ENCODE peak calls at places on chromosomes 16 and 17, in seven cellular contexts. T is stomach, Z is GM23338, U is SK-N-SH, C is breast epithelium, F is prostate gland, D is HCT116. O is an unnamed sample.

GRCh38 chr16:1096164-1097082 is at the start of gene C1QTNF8:
- DNase-seq in U (no peak), T (no peak), F (no peak), Z (no peak), D (no peak), C (no peak), O (no peak)

GRCh38 chr17:38418069-38418692 is 10.1 kb upstream of the ARHGAP23 start:
- DNase-seq in D (no peak), T (no peak), Z (no peak), F (no peak), U (no peak), C (no peak), O (no peak)

GRCh38 chr16:81940781-81941560 is 70.3 kb downstream of the SDR42E1 start:
- DNase-seq in F (no peak), Z (peak), C (no peak), T (no peak), D (peak), U (peak), O (no peak)

GRCh38 chr16:66265556-66266133 is 100.8 kb upstream of the CDH5 start:
- DNase-seq in F (no peak), D (no peak), T (no peak), C (no peak), Z (no peak), U (no peak), O (peak)

GRCh38 chr17:64245218-64246145 is 17.6 kb downstream of the TEX2 start:
- DNase-seq in C (no peak), F (no peak), T (no peak), U (no peak), Z (no peak), D (no peak), O (no peak)

GRCh38 chr16:48321307-48322036 is 63.7 kb downstream of the SIAH1 start:
- DNase-seq in T (no peak), U (no peak), C (no peak), D (no peak), F (no peak), Z (no peak), O (no peak)

GRCh38 chr16:72468582-72468981 is 296.6 kb upstream of the PMFBP1 start:
- DNase-seq in U (no peak), Z (no peak), C (no peak), D (no peak), T (no peak), F (no peak), O (no peak)

GRCh38 chr17:6701719-6702118 is 11.4 kb downstream of the SLC13A5 start:
- DNase-seq in U (peak), F (no peak), Z (peak), D (peak), C (no peak), T (no peak), O (peak)

GRCh38 chr16:1781758-1782407 is 488 bp downstream of the SPSB3 start:
- DNase-seq in Z (peak), F (no peak), C (no peak), T (no peak), D (no peak), U (peak), O (no peak)

GRCh38 chr17:47199627-47200324 is 9.4 kb upstream of the MYL4 start:
- DNase-seq in Z (no peak), T (no peak), C (no peak), F (no peak), D (no peak), U (no peak), O (no peak)

GRCh38 chr17:66652840-66653507 is 181.9 kb upstream of the CACNG5 start:
- DNase-seq in C (no peak), Z (no peak), U (no peak), F (no peak), D (no peak), T (no peak), O (no peak)

GRCh38 chr17:4142107-4142900 is 526 bp downstream of the ZZEF1 start:
- DNase-seq in D (no peak), T (peak), Z (peak), U (no peak), F (no peak), C (no peak), O (peak)

GRCh38 chr16:85323230-85323960 is 211.1 kb upstream of the CIBAR2 start:
- DNase-seq in U (no peak), Z (no peak), F (no peak), T (no peak), D (no peak), C (no peak), O (no peak)

GRCh38 chr16:85326113-85326793 is 214.0 kb upstream of the CIBAR2 start:
- DNase-seq in U (no peak), D (no peak), F (no peak), Z (no peak), T (no peak), C (no peak), O (no peak)

GRCh38 chr16:85326794-85327181 is 214.5 kb upstream of the CIBAR2 start:
- DNase-seq in T (no peak), F (no peak), Z (no peak), U (no peak), C (no peak), D (no peak), O (no peak)

GRCh38 chr16:85323961-85324253 is 211.6 kb upstream of the CIBAR2 start:
- DNase-seq in D (no peak), T (no peak), Z (no peak), C (no peak), U (no peak), F (no peak), O (no peak)

GRCh38 chr16:85324506-85324905 is 212.2 kb upstream of the CIBAR2 start:
- DNase-seq in Z (no peak), U (no peak), T (no peak), C (no peak), F (no peak), D (no peak), O (no peak)
- TF ChIP-seq POLR2AphosphoS5 in Z (no peak), U (no peak), T (no peak), C (no peak), F (no peak), D (no peak), O (no peak)

GRCh38 chr16:88705076-88705684 is 1.0 kb downstream of the RNF166 start:
- DNase-seq in U (no peak), C (no peak), T (no peak), F (no peak), Z (no peak), D (no peak), O (no peak)
- TF ChIP-seq POLR2AphosphoS5 in U (no peak), C (no peak), T (no peak), F (no peak), Z (no peak), D (no peak), O (no peak)

GRCh38 chr17:43936434-43936833 is 5.8 kb downstream of the PPY start:
- DNase-seq in C (no peak), U (no peak), D (no peak), T (no peak), Z (no peak), F (no peak), O (no peak)

GRCh38 chr17:43938838-43939182 is 3.5 kb downstream of the PPY start:
- DNase-seq in C (no peak), U (no peak), T (no peak), D (no peak), Z (no peak), F (no peak), O (no peak)

GRCh38 chr17:43940630-43941029 is 1.6 kb downstream of the PPY start:
- DNase-seq in U (peak), F (no peak), D (peak), T (no peak), C (no peak), Z (peak), O (no peak)

GRCh38 chr17:43942286-43942685 is at the start of gene PPY:
- DNase-seq in F (no peak), U (no peak), D (no peak), T (no peak), Z (no peak), C (no peak), O (no peak)

GRCh38 chr17:43939886-43940285 is 2.4 kb downstream of the PPY start:
- DNase-seq in F (no peak), U (no peak), D (no peak), T (no peak), Z (no peak), C (no peak), O (no peak)
- TF ChIP-seq POLR2AphosphoS5 in F (no peak), U (no peak), D (no peak), T (no peak), Z (no peak), C (no peak), O (no peak)

DNA sequence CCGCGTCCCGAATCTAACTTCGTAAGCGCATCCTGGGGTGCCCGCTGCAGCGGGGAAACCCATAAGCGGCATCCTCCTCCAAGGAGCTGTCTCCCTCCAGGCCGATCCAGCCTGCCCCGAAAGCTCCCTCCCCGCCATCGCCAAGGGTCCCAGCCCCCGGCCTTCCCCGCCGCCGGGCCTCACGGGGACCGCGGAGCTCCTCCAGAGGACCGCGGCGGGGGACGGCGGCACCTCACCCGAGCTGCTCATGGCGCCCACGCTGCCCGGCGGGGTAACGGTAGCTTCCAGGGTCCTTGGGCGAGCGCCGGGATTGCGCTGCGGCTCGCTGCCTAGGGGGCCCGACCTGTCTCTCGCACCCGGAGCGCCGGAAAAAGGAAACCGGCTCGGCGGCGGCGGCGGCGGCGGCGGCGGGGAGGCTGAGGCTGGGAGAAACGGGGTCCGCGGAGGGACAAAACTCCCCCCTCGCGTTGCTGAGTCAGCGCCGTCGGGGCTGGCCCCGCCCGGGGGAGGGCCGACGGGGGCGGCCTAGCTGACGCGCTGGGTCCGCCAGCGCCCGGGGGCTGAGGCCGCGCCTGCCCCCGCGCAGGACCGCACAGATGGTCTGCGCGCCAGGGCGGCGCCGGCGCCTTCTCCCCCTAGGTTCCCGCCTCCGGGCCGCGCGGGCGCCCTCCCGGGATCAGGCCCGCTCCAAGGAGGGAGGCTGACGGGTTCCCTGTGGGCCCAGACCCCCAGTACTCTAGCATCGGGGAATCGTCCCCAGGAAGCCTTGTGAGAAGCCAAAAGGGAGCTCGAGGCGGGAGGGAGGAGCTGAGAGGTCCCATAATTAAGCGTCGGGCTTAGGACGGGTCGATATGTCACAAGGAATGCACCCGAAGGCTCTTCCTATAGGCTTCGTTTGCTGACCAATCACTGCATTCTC is at the start of gene BLMH:
- DNase-seq in F (peak), Z (peak), C (peak), U (peak), T (peak), D (no peak), O (peak)
- TF ChIP-seq POLR2AphosphoS5 in F (peak), Z (peak), C (no peak), U (peak), T (peak), D (peak), O (peak)

DNA sequence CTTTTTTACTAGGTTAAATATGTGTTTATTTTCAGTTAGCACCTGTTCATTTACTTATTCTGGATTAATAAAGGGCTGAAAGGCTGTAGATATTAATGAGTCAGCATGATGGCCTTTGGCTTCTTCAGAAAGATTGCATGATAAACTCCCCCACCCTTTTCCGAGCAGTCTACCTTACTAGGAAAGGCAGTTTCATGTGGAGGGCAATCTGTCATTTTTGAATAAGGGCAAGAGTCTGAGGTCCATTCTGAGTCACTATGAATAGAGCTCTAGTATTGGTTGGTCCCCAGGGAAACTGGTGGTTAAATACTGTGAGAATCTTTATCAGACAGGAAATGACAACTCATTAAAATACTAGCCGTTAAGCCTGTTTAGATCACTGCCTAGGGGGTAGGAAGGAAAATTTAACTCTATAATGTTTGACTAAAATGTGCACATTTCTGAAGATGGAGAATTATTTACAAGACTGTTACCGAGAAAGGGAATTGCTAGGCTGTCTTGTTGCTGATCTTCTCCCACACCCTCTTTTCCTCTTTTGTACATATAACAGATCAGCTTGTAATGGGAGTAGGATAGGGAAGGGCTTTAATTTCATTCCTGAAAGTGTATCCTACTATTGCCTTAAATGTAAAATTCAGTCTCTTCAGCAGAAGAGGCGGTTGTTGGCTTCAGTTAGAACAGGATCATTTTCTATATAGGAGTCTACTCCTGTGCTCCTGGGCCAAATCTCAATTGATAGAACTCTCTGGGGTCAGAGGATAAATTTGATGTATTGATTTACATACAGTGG is 63.3 kb downstream of the TUBD1 start:
- DNase-seq in F (no peak), Z (no peak), D (peak), U (peak), T (no peak), C (no peak), O (no peak)
- TF ChIP-seq POLR2AphosphoS5 in F (peak), Z (no peak), D (peak), U (peak), T (peak), C (no peak), O (no peak)

GRCh38 chr17:2239170-2239551 is 64.4 kb downstream of the SMG6 start:
- DNase-seq in T (no peak), F (no peak), C (no peak), D (no peak), Z (no peak), U (no peak), O (no peak)

GRCh38 chr17:2240541-2240940 is 63.0 kb downstream of the SMG6 start:
- DNase-seq in Z (no peak), F (no peak), C (no peak), U (no peak), T (no peak), D (no peak), O (no peak)

GRCh38 chr17:2238432-2239169 is 65.0 kb downstream of the SMG6 start:
- DNase-seq in T (no peak), C (no peak), U (no peak), D (no peak), Z (no peak), F (peak), O (peak)

GRCh38 chr17:2241823-2242222 is 61.8 kb downstream of the SMG6 start:
- DNase-seq in C (no peak), U (no peak), D (no peak), T (no peak), F (no peak), Z (no peak), O (no peak)

GRCh38 chr17:2239882-2240430 is 63.6 kb downstream of the SMG6 start:
- DNase-seq in F (no peak), U (no peak), C (no peak), Z (no peak), D (no peak), T (peak), O (peak)
- TF ChIP-seq POLR2AphosphoS5 in F (peak), U (peak), C (no peak), Z (no peak), D (no peak), T (peak), O (peak)

DNA sequence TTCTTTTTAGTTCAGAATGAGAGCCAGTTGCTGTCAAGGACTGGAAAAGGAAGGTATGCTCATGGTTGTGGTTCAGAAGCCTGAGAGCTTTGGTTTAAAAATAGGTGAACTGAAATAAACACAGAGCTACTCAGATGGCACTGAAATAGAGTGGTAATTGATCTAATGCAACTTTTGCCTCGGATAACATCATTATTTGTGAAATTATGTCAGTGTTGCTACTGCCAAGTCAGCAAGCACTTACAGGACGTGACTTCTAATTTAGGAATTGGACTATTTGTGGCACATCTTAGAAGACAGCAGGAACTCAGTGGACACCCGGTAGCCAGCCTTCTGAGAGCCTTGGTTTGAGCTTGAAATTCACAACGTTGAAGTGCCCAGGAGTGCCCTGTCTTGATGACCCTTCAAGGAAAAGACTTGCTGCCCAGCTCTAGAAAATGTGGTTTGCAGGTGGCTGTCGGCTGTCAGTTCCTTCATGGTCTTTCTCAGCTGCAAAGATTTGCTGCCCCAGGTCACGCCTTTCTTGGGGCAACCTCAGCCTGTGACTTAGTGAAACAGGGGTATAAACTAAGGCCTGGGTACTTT is 42.0 kb upstream of the XYLT1 start:
- DNase-seq in U (no peak), T (no peak), F (no peak), D (no peak), C (no peak), Z (no peak), O (no peak)
- TF ChIP-seq POLR2AphosphoS5 in U (no peak), T (no peak), F (no peak), D (no peak), C (no peak), Z (no peak), O (no peak)

GRCh38 chr17:81100668-81101067 is 64.6 kb upstream of the PVALEF start:
- DNase-seq in C (no peak), U (no peak), F (no peak), T (no peak), Z (no peak), D (no peak), O (no peak)

GRCh38 chr17:81103379-81103778 is 61.9 kb upstream of the PVALEF start:
- DNase-seq in Z (no peak), F (no peak), U (no peak), T (no peak), D (no peak), C (no peak), O (no peak)

GRCh38 chr17:81102352-81102751 is 63.0 kb upstream of the PVALEF start:
- DNase-seq in D (no peak), U (no peak), C (no peak), F (no peak), Z (no peak), T (no peak), O (no peak)

GRCh38 chr17:81101614-81102306 is 63.5 kb upstream of the PVALEF start:
- DNase-seq in D (peak), F (peak), Z (peak), C (peak), T (peak), U (peak), O (peak)

DNA sequence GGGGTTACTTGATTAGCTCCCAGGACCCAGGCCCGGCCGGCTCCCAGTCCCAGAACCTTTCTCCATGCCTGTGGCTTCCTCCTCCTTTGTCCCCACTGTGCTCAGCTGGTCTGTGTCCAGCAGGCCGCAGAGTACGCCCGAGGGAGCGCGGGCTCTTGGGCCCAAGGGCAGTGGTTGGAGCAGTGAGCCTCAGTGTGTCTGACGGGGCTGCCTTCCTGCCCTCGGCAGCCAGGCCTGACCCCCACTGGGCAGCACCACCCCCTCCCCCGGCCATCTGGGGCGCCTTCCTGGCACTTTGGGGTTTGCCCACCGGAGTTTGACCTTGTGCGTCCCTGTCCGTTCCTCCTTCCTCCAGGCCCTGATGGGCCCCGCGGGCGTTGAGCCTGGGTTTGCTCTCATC is 62.4 kb upstream of the PVALEF start:
- DNase-seq in T (no peak), F (no peak), C (no peak), Z (no peak), U (no peak), D (no peak), O (no peak)
- TF ChIP-seq POLR2AphosphoS5 in T (no peak), F (no peak), C (no peak), Z (no peak), U (no peak), D (no peak), O (no peak)

DNA sequence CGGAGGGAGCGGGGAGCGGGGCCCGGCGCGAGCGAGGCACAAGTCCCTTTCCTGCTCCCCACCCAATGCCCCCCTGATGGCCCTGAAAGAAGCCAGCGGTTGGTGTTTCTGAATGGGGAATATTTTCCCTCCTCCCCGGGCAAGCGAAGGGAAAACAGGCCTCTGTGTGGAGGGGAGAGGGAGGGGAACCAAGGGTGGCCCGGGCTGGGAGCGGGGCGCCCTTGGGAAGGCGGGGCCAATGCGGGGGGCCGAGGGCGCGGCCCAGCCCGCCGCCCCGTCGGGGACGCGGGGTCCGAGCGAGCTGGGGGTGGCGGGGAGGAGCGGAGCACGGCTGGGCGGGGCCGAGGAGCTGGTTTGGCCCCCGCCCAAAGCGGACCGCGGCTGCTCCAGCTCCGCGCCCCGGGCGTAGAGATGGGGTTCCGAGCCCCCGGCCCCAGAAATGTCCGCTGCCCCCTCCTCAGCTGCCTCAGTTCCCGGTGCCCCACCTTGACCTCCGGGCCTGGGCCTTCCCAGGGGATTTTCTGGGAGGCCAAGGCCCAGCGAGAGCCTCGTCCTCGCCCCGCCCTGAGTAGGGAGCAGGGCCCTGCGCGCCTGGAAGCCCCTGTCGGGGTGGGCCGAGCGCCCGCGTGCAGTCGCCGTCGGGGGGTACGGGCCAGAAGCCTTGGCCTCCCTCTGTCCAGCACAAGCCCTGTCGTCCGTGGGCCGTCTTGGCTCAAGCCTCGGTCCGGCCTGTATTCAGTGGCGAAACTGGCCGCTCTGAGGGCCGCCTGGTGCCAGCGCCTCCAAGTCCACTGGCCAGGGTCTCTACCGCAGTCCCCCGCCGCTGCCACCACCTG is 3.9 kb upstream of the HEXIM1 start:
- DNase-seq in T (peak), F (peak), C (no peak), Z (peak), U (peak), D (no peak), O (peak)
- TF ChIP-seq POLR2AphosphoS5 in T (no peak), F (no peak), C (no peak), Z (peak), U (no peak), D (no peak), O (peak)

O was measured in sigmoid colon.